ENCODE peak calls at places on chromosomes 7 and 10, in four cellular contexts. One of them, this sample, is unnamed. For H3K4me1, the result is how much of the 10 kb centered on the place peaks cover.

GRCh38 chr10:24432478-24433416 is 223.8 kb downstream of the KIAA1217 start:
- DNase-seq in adrenal gland: no peak
- DNase-seq in A549: no peak
- DNase-seq in GM23338: peak
- DNase-seq in this sample: peak

GRCh38 chr10:105577865-105578607 is 936.9 kb downstream of the SORCS3 start:
- DNase-seq in adrenal gland: no peak
- DNase-seq in A549: no peak
- DNase-seq in GM23338: no peak
- DNase-seq in this sample: peak

GRCh38 chr7:66522518-66522917 is 106.2 kb upstream of the KCTD7 start:
- DNase-seq in adrenal gland: no peak
- DNase-seq in A549: no peak
- DNase-seq in GM23338: peak
- DNase-seq in this sample: peak

GRCh38 chr10:132336064-132336746 is 4.2 kb downstream of the LRRC27 start:
- DNase-seq in adrenal gland: no peak
- DNase-seq in A549: no peak
- DNase-seq in GM23338: no peak
- DNase-seq in this sample: peak

GRCh38 chr7:98387136-98387535 is 13.8 kb downstream of the BAIAP2L1 start:
- DNase-seq in adrenal gland: no peak
- DNase-seq in A549: no peak
- DNase-seq in GM23338: no peak
- DNase-seq in this sample: no peak

GRCh38 chr10:53256623-53257022 is 484.0 kb upstream of the MBL2 start:
- DNase-seq in adrenal gland: no peak
- DNase-seq in A549: no peak
- DNase-seq in GM23338: peak
- DNase-seq in this sample: no peak

GRCh38 chr10:89175821-89176220 is 31.3 kb downstream of the CH25H start:
- DNase-seq in adrenal gland: no peak
- DNase-seq in A549: no peak
- DNase-seq in GM23338: no peak
- DNase-seq in this sample: no peak

GRCh38 chr10:87053121-87053520 is 33.0 kb downstream of the FAM25A start:
- DNase-seq in adrenal gland: no peak
- DNase-seq in A549: no peak
- DNase-seq in GM23338: no peak
- DNase-seq in this sample: no peak

GRCh38 chr7:40733111-40733510 is 598.3 kb downstream of the SUGCT start:
- DNase-seq in adrenal gland: peak
- DNase-seq in A549: no peak
- DNase-seq in GM23338: no peak
- DNase-seq in this sample: no peak

GRCh38 chr10:94500063-94500462 is 45.5 kb upstream of the HELLS start:
- DNase-seq in adrenal gland: no peak
- DNase-seq in A549: no peak
- DNase-seq in GM23338: peak
- DNase-seq in this sample: no peak

GRCh38 chr7:154744226-154744860 is 258.6 kb downstream of the PAXIP1 start:
- DNase-seq in adrenal gland: peak
- DNase-seq in A549: peak
- DNase-seq in GM23338: peak
- DNase-seq in this sample: peak

GRCh38 chr7:116025098-116025809 is 5.3 kb downstream of the TFEC start:
- DNase-seq in adrenal gland: no peak
- DNase-seq in A549: no peak
- DNase-seq in GM23338: no peak
- DNase-seq in this sample: no peak

GRCh38 chr7:235576-236395 is 43.4 kb downstream of the FAM20C start:
- DNase-seq in adrenal gland: no peak
- DNase-seq in A549: no peak
- DNase-seq in GM23338: no peak
- DNase-seq in this sample: no peak

GRCh38 chr10:30454744-30455498 is 20.9 kb downstream of the MAP3K8 start:
- DNase-seq in adrenal gland: no peak
- DNase-seq in A549: no peak
- DNase-seq in GM23338: no peak
- DNase-seq in this sample: peak

GRCh38 chr10:4763513-4763912 is 62.5 kb upstream of the AKR1E2 start:
- DNase-seq in adrenal gland: no peak
- DNase-seq in A549: no peak
- DNase-seq in GM23338: no peak
- DNase-seq in this sample: no peak

GRCh38 chr7:122269241-122269640 is 35.3 kb downstream of the FEZF1 start:
- DNase-seq in adrenal gland: no peak
- DNase-seq in A549: no peak
- DNase-seq in GM23338: peak
- DNase-seq in this sample: no peak

GRCh38 chr10:43053825-43054224 is 23.0 kb upstream of the RET start:
- DNase-seq in adrenal gland: no peak
- DNase-seq in A549: no peak
- DNase-seq in GM23338: no peak
- DNase-seq in this sample: no peak

GRCh38 chr7:105136221-105136620 is 122.2 kb downstream of the KMT2E start:
- DNase-seq in adrenal gland: no peak
- DNase-seq in A549: no peak
- DNase-seq in GM23338: peak
- DNase-seq in this sample: peak
- TF ChIP-seq CTCF in adrenal gland: peak
- TF ChIP-seq CTCF in A549: no peak
- TF ChIP-seq CTCF in GM23338: no peak
- TF ChIP-seq CTCF in this sample: peak

GRCh38 chr7:84122582-84123360 is 71.8 kb downstream of the SEMA3A start:
- DNase-seq in adrenal gland: no peak
- DNase-seq in A549: no peak
- DNase-seq in GM23338: no peak
- DNase-seq in this sample: no peak
- H3K27ac ChIP-seq in adrenal gland: no peak
- H3K27ac ChIP-seq in A549: no peak
- H3K27ac ChIP-seq in GM23338: peak
- H3K27ac ChIP-seq in this sample: no peak

GRCh38 chr7:25409897-25410635 is 181.8 kb upstream of the NPVF start:
- DNase-seq in adrenal gland: no peak
- DNase-seq in A549: no peak
- DNase-seq in GM23338: no peak
- DNase-seq in this sample: no peak

GRCh38 chr7:25405736-25406135 is 177.4 kb upstream of the NPVF start:
- DNase-seq in adrenal gland: no peak
- DNase-seq in A549: no peak
- DNase-seq in GM23338: no peak
- DNase-seq in this sample: no peak

GRCh38 chr7:25408861-25409260 is 180.6 kb upstream of the NPVF start:
- DNase-seq in adrenal gland: no peak
- DNase-seq in A549: no peak
- DNase-seq in GM23338: no peak
- DNase-seq in this sample: no peak

GRCh38 chr7:25407932-25408480 is 179.7 kb upstream of the NPVF start:
- DNase-seq in adrenal gland: peak
- DNase-seq in A549: no peak
- DNase-seq in GM23338: peak
- DNase-seq in this sample: no peak

GRCh38 chr7:25407053-25407452 is 178.8 kb upstream of the NPVF start:
- DNase-seq in adrenal gland: no peak
- DNase-seq in A549: no peak
- DNase-seq in GM23338: no peak
- DNase-seq in this sample: no peak
- H3K4me1 ChIP-seq in adrenal gland: under half
- H3K4me1 ChIP-seq in A549: under half
- H3K4me1 ChIP-seq in GM23338: under half
- H3K4me1 ChIP-seq in this sample: under half

GRCh38 chr7:151871189-151871735 is 5.7 kb downstream of the PRKAG2 start:
- DNase-seq in adrenal gland: no peak
- DNase-seq in A549: no peak
- DNase-seq in GM23338: no peak
- DNase-seq in this sample: no peak

GRCh38 chr7:151872531-151873401 is 4.1 kb downstream of the PRKAG2 start:
- DNase-seq in adrenal gland: no peak
- DNase-seq in A549: no peak
- DNase-seq in GM23338: no peak
- DNase-seq in this sample: no peak

GRCh38 chr7:151873402-151873965 is 3.4 kb downstream of the PRKAG2 start:
- DNase-seq in adrenal gland: peak
- DNase-seq in A549: no peak
- DNase-seq in GM23338: no peak
- DNase-seq in this sample: no peak

GRCh38 chr7:151869968-151870918 is 6.7 kb downstream of the PRKAG2 start:
- DNase-seq in adrenal gland: no peak
- DNase-seq in A549: no peak
- DNase-seq in GM23338: no peak
- DNase-seq in this sample: no peak

DNA sequence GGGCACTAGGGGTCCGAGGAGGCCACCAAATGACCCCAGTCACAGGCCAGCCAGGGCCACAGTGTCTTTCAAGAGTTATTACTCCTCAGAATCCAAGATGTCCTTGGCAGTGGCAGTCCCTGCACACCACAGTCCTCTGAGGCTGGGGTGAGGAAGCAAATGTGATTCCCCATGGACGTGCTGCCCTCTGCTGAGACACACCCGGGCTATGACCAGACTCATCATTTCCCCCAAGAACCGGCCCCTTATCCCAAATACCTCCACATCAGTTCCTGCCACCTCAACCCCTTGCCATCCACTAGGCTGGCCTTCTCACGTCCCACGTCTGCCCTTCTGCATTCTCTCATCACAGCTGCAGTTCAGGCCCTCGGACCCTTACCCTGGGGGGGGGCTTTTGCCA is 5.0 kb downstream of the PRKAG2 start:
- DNase-seq in adrenal gland: no peak
- DNase-seq in A549: peak
- DNase-seq in GM23338: no peak
- DNase-seq in this sample: no peak
- TF ChIP-seq CTCF in adrenal gland: no peak
- TF ChIP-seq CTCF in A549: peak
- TF ChIP-seq CTCF in GM23338: peak
- TF ChIP-seq CTCF in this sample: peak